ENCODE peak calls at places on chromosomes 6 and 20, in six cellular contexts. One of them, this sample, is unnamed.

GRCh38 chr6:30615219-30615957 is 1.7 kb downstream of the PPP1R10 start:
- DNase-seq in NCI-H1436: peak; percentile 53
- DNase-seq in occipital lobe: peak; percentile 30
- DNase-seq in EH: peak; percentile 92
- DNase-seq in HTR-8/SVneo: no peak
- DNase-seq in astrocyte of the spinal cord: peak; percentile 89
- DNase-seq in this sample: peak; percentile 91

GRCh38 chr20:44392776-44393607 is 37.5 kb downstream of the HNF4A start:
- DNase-seq in EH: no peak
- DNase-seq in astrocyte of the spinal cord: no peak
- DNase-seq in HTR-8/SVneo: no peak
- DNase-seq in occipital lobe: no peak
- DNase-seq in NCI-H1436: no peak
- DNase-seq in this sample: no peak

GRCh38 chr20:52035498-52035897 is 156.1 kb downstream of the ZFP64 start:
- DNase-seq in occipital lobe: no peak
- DNase-seq in HTR-8/SVneo: no peak
- DNase-seq in EH: peak; percentile 7
- DNase-seq in astrocyte of the spinal cord: no peak
- DNase-seq in NCI-H1436: no peak
- DNase-seq in this sample: no peak

GRCh38 chr6:162675503-162675902 is 52.1 kb downstream of the PRKN start:
- DNase-seq in occipital lobe: no peak
- DNase-seq in NCI-H1436: no peak
- DNase-seq in EH: no peak
- DNase-seq in astrocyte of the spinal cord: no peak
- DNase-seq in HTR-8/SVneo: no peak
- DNase-seq in this sample: no peak

GRCh38 chr6:142844065-142844755 is 100.8 kb downstream of the HIVEP2 start:
- DNase-seq in occipital lobe: no peak
- DNase-seq in EH: peak; percentile 31
- DNase-seq in NCI-H1436: no peak
- DNase-seq in astrocyte of the spinal cord: peak; percentile 64
- DNase-seq in HTR-8/SVneo: no peak
- DNase-seq in this sample: peak; percentile 45

GRCh38 chr6:26009817-26010216 is 47.2 kb downstream of the TRIM38 start:
- DNase-seq in occipital lobe: no peak
- DNase-seq in astrocyte of the spinal cord: no peak
- DNase-seq in NCI-H1436: no peak
- DNase-seq in HTR-8/SVneo: no peak
- DNase-seq in EH: no peak
- DNase-seq in this sample: no peak

GRCh38 chr20:10636326-10636818 is 37.4 kb downstream of the JAG1 start:
- DNase-seq in astrocyte of the spinal cord: peak; percentile 78
- DNase-seq in occipital lobe: no peak
- DNase-seq in HTR-8/SVneo: no peak
- DNase-seq in EH: peak; percentile 82
- DNase-seq in NCI-H1436: no peak
- DNase-seq in this sample: peak; percentile 43

GRCh38 chr6:89025633-89026032 is 54.9 kb upstream of the PNRC1 start:
- DNase-seq in NCI-H1436: no peak
- DNase-seq in EH: no peak
- DNase-seq in HTR-8/SVneo: no peak
- DNase-seq in occipital lobe: no peak
- DNase-seq in astrocyte of the spinal cord: no peak
- DNase-seq in this sample: no peak

This sample was measured in mesenchymal stem cell.